ENCODE peak calls at places on chromosomes 7 and 10, in nine cellular contexts. R, V, F, J, O, P, A, X and E are unnamed samples.

GRCh38 chr7:102426268-102427031 is 6.9 kb upstream of the ORAI2 start:
- DNase-seq in A (no peak), O (no peak), F (no peak), R (no peak), P (no peak), V (no peak), J (no peak), X (no peak), E (peak)

GRCh38 chr7:27198138-27198841 is 1.6 kb downstream of the HOXA13 start:
- DNase-seq in F (no peak), A (no peak), P (no peak), R (no peak), J (no peak), O (no peak), V (no peak), X (no peak), E (no peak)

GRCh38 chr10:43437141-43437860 is 390 bp downstream of the ZNF487 start:
- DNase-seq in J (no peak), O (no peak), F (no peak), V (no peak), R (no peak), X (no peak), A (no peak), P (no peak), E (no peak)

GRCh38 chr7:157140118-157140905 is 1.6 kb downstream of the UBE3C start:
- DNase-seq in A (peak), V (no peak), J (no peak), X (no peak), O (no peak), F (no peak), P (no peak), R (no peak), E (no peak)

GRCh38 chr10:127148066-127148932 is 48.1 kb downstream of the INSYN2A start:
- DNase-seq in A (no peak), R (no peak), V (no peak), X (peak), O (no peak), J (no peak), P (peak), F (no peak), E (no peak)

GRCh38 chr7:4751398-4751947 is 23.9 kb upstream of the AP5Z1 start:
- DNase-seq in A (no peak), V (no peak), F (no peak), O (no peak), J (no peak), P (no peak), X (no peak), R (no peak), E (no peak)

GRCh38 chr10:60148266-60148840 is 241.3 kb downstream of the ANK3 start:
- DNase-seq in P (no peak), O (no peak), V (no peak), A (no peak), R (no peak), J (no peak), X (peak), F (no peak), E (no peak)

GRCh38 chr7:30321992-30322637 is 37.7 kb downstream of the ZNRF2 start:
- DNase-seq in A (no peak), J (no peak), P (no peak), V (no peak), R (no peak), F (no peak), X (peak), O (no peak), E (no peak)

GRCh38 chr10:29555746-29556481 is 78.9 kb downstream of the SVIL start:
- DNase-seq in F (no peak), V (no peak), A (no peak), P (peak), X (peak), O (peak), R (no peak), J (no peak), E (no peak)

GRCh38 chr7:70640266-70640833 is 491.6 kb upstream of the GALNT17 start:
- DNase-seq in R (no peak), A (no peak), P (peak), J (no peak), O (no peak), V (no peak), F (no peak), X (peak), E (no peak)

GRCh38 chr7:117970806-117971205 is 97.6 kb upstream of the CTTNBP2 start:
- DNase-seq in V (no peak), X (no peak), R (no peak), J (no peak), O (no peak), P (no peak), A (no peak), F (no peak), E (no peak)

GRCh38 chr10:11516419-11516721 is 95.1 kb downstream of the USP6NL start:
- DNase-seq in O (no peak), A (no peak), R (no peak), V (no peak), F (no peak), J (no peak), X (no peak), P (no peak), E (no peak)

GRCh38 chr10:63346015-63346441 is 119.7 kb downstream of the JMJD1C start:
- DNase-seq in X (peak), A (no peak), F (no peak), V (no peak), R (no peak), P (no peak), J (no peak), O (no peak), E (no peak)

GRCh38 chr10:131943021-131943814 is 38.5 kb downstream of the BNIP3 start:
- DNase-seq in R (no peak), P (peak), A (no peak), V (peak), F (peak), J (no peak), X (peak), O (peak), E (no peak)

GRCh38 chr7:136947347-136947746 is 78.9 kb downstream of the CHRM2 start:
- DNase-seq in V (no peak), P (no peak), R (no peak), O (no peak), J (no peak), X (peak), F (no peak), A (no peak), E (no peak)

GRCh38 chr7:134315679-134316538 is 821 bp downstream of the SLC35B4 start:
- DNase-seq in P (peak), A (no peak), J (no peak), X (peak), O (no peak), F (no peak), V (no peak), R (no peak), E (no peak)

GRCh38 chr10:409403-410040 is 274.3 kb downstream of the ZMYND11 start:
- DNase-seq in R (no peak), P (peak), V (no peak), J (no peak), A (no peak), F (peak), X (no peak), O (peak), E (no peak)

GRCh38 chr7:44184221-44184873 is 4.9 kb downstream of the GCK start:
- DNase-seq in X (peak), R (no peak), P (peak), A (no peak), V (no peak), J (no peak), O (no peak), F (no peak), E (no peak)

GRCh38 chr7:131546583-131547111 is 9.8 kb downstream of the PODXL start:
- DNase-seq in P (peak), X (no peak), J (no peak), R (no peak), O (peak), A (peak), V (no peak), F (no peak), E (peak)

GRCh38 chr7:118080947-118081346 is 103.0 kb upstream of the LSM8 start:
- DNase-seq in X (peak), P (peak), O (no peak), A (peak), V (no peak), F (no peak), J (no peak), R (no peak), E (no peak)

GRCh38 chr7:515628-516027 is 4.0 kb downstream of the PDGFA start:
- DNase-seq in R (no peak), V (peak), O (no peak), A (no peak), F (no peak), X (no peak), P (peak), J (no peak), E (no peak)

GRCh38 chr7:124459101-124460052 is 306.2 kb downstream of the GPR37 start:
- DNase-seq in J (no peak), F (no peak), V (no peak), A (no peak), X (peak), R (no peak), P (no peak), O (no peak), E (no peak)

GRCh38 chr10:132056663-132057062 is 9.1 kb upstream of the JAKMIP3 start:
- DNase-seq in J (no peak), O (no peak), F (no peak), A (no peak), R (no peak), X (no peak), P (no peak), V (no peak), E (no peak)

GRCh38 chr10:58641095-58641531 is 128.4 kb downstream of the BICC1 start:
- DNase-seq in O (no peak), A (no peak), X (peak), V (no peak), P (no peak), R (no peak), F (no peak), J (no peak), E (no peak)

GRCh38 chr10:101063548-101064414 is 2.0 kb downstream of the KAZALD1 start:
- DNase-seq in R (no peak), X (no peak), P (peak), J (no peak), F (peak), O (no peak), V (no peak), A (no peak), E (no peak)
- H3K27ac ChIP-seq in R (no peak), X (no peak), P (no peak), J (no peak), F (peak), O (no peak), V (no peak), A (peak), E (peak)

DNA sequence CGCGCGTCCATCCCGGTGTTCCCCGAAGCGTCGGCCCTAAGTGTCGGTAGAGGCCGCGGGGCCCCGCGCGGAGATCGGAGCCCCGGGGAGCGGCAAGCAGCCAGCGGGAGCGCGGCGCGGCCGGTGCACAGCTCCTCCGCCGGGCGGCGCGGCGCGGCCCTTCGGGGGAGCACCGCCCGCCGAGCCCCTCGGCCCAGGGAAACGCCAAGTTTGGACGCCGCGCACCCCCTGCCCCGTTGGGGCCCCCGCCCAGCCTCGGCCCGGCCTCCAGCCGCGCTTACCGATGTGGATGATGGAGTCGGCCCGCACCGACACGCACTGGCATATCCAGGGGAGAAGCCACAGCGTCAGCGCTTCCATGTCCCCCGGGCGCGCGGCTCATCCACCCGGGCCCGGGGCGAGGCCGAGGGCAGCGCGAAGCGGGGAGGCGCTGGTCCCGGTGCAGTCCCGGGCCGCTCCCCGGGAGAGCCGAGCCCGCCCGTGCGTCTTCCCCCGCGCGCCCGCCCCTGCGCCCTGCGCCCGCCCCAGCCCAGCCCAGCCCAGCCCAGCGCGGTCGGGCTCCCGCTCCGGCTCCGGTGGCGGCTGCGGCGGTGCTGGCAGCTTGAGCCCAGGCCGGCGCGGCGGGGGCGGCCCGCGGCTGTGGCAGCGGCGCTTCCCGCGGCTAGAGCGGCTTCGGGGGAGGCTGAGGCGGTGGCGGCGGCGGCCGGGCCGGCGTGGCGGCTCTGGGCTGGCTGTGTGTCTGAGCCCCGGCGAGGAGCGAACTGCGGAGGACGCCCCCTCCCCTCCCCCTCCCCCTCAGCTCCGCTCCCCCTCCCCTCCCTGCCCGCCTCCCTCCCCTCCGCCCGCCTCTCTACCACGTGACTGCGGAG is at the start of gene GRID1:
- DNase-seq in O (peak), A (no peak), R (no peak), X (no peak), F (no peak), J (peak), V (peak), P (peak), E (no peak)
- H3K4me3 ChIP-seq in O (peak), A (no peak), R (peak), X (peak), F (peak), J (peak), V (peak), P (no peak), E (no peak)

DNA sequence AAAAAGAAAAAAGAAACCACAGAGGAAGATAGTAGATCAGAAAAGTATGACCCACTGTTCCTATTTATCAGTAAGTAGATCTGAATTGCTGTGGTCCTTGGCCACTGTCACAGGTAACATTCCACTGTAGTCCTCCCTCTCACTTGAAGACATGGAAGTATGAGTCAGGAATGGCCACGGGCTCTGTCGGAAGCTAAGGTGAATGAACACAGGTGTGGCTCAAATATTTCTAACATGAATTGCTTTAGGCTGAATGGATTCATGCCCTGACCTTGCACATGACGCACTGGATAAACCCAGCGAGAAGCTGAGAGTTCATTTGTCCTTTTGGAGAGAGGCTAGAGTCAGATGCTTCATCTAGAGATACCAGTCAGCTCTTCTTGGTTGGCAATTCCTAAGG is 224.5 kb upstream of the SP8 start:
- DNase-seq in A (no peak), V (no peak), J (no peak), P (no peak), O (no peak), R (no peak), X (no peak), F (no peak), E (no peak)
- H3K27ac ChIP-seq in A (no peak), V (no peak), J (no peak), P (no peak), O (no peak), R (no peak), X (no peak), F (no peak), E (no peak)

DNA sequence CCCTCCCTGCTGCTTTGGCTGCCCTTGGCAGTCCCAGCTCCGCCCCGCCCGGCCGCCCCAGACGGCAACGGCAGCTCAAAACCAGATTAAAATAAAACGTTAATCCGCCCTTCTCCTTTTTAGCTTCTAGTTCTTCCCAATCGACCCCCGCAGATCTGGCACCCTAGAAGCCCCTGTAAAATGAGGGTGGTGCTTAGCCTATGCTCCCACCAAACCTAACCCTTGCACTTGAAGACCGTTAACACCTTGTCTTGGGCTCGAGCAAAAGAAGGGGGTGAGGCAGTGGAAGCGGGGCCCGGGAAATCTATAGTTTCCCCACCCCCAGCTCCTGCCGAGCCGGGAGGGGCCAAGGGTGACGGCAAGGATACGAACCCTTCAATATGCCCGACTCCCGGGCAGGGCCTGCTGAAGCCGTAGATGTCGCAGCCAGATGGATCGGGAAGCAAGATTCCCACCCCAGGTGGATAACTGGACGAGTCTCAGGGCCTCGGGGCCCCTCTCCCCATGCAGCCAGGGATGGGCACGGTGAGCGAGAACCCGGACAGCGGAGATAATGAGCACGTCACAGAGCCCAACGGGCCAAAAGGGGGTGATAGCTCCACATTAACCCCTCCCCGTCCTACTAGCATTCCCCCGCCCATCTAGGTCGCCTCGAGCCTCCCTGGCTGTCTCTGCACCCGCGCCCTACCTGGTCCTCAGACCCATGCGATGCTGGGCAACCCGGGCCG is 169.8 kb downstream of the NRF1 start:
- DNase-seq in P (no peak), F (no peak), X (no peak), A (no peak), J (no peak), V (no peak), R (no peak), O (no peak), E (no peak)
- H3K4me3 ChIP-seq in P (no peak), F (no peak), X (no peak), A (no peak), J (peak), V (peak), R (peak), O (no peak), E (peak)

GRCh38 chr7:19957664-19958063 is 184.2 kb upstream of the TMEM196 start:
- DNase-seq in J (no peak), V (no peak), A (no peak), P (no peak), O (no peak), R (no peak), F (no peak), X (peak), E (no peak)
- H3K27ac ChIP-seq in J (no peak), V (no peak), A (no peak), P (no peak), O (no peak), R (no peak), F (no peak), X (no peak), E (no peak)